ENCODE peak calls at places on chromosomes 2 and 18, in ten cellular contexts. A is AG09309, Z is left lung, I is progenitor cell of endocrine pancreas, G is foreskin fibroblast, V is DND-41, U is esophagus muscularis mucosa, P is choroid plexus epithelial cell, M is psoas muscle, J is GM13976. Q is an unnamed sample.

GRCh38 chr18:48539406-48540328 is 836 bp downstream of the CTIF start:
- DNase-seq in A (no peak), Z (peak), I (peak), G (peak), V (peak), U (no peak), P (peak), M (peak), J (peak), Q (peak)

GRCh38 chr2:140567734-140568133 is 1563.1 kb downstream of the LRP1B start:
- DNase-seq in A (no peak), Z (no peak), I (no peak), G (peak), V (no peak), U (no peak), P (peak), M (no peak), J (no peak), Q (no peak)

GRCh38 chr2:199443589-199444130 is 14.1 kb downstream of the SATB2 start:
- DNase-seq in A (no peak), Z (no peak), I (no peak), G (peak), V (no peak), U (no peak), P (no peak), M (no peak), J (no peak), Q (no peak)

GRCh38 chr2:221397179-221397578 is 174.9 kb downstream of the EPHA4 start:
- DNase-seq in A (no peak), Z (no peak), I (no peak), G (peak), V (no peak), U (no peak), P (no peak), M (no peak), J (no peak), Q (no peak)

GRCh38 chr2:53210538-53210937 is 557.1 kb upstream of the CHAC2 start:
- DNase-seq in A (no peak), Z (no peak), I (no peak), G (no peak), V (no peak), U (no peak), P (peak), M (no peak), J (no peak), Q (no peak)

GRCh38 chr2:186675380-186675779 is 18.5 kb upstream of the FAM171B start:
- DNase-seq in A (no peak), Z (no peak), I (no peak), G (no peak), V (no peak), U (no peak), P (peak), M (no peak), J (no peak), Q (no peak)

GRCh38 chr18:63974991-63975390 is 5.1 kb downstream of the SERPINB8 start:
- DNase-seq in A (no peak), Z (no peak), I (no peak), G (peak), V (peak), U (no peak), P (peak), M (no peak), J (no peak), Q (no peak)

GRCh38 chr18:50218432-50219197 is 23.7 kb upstream of the MYO5B start:
- DNase-seq in A (no peak), Z (no peak), I (no peak), G (peak), V (peak), U (no peak), P (peak), M (no peak), J (peak), Q (peak)

GRCh38 chr2:1550658-1551316 is 137.5 kb downstream of the TPO start:
- DNase-seq in A (no peak), Z (peak), I (peak), G (peak), V (peak), U (no peak), P (peak), M (peak), J (peak), Q (peak)

GRCh38 chr2:30031184-30031583 is 109.8 kb upstream of the ALK start:
- DNase-seq in A (no peak), Z (no peak), I (no peak), G (no peak), V (no peak), U (peak), P (no peak), M (no peak), J (no peak), Q (no peak)

GRCh38 chr2:27085062-27085669 is 1.4 kb upstream of the KHK start:
- DNase-seq in A (no peak), Z (no peak), I (no peak), G (no peak), V (no peak), U (no peak), P (no peak), M (peak), J (no peak), Q (no peak)

GRCh38 chr2:27084297-27085061 is 2.1 kb upstream of the KHK start:
- DNase-seq in A (no peak), Z (no peak), I (no peak), G (no peak), V (no peak), U (no peak), P (no peak), M (peak), J (no peak), Q (no peak)

GRCh38 chr2:27086722-27087446 is at the start of gene KHK:
- DNase-seq in A (no peak), Z (peak), I (no peak), G (peak), V (no peak), U (no peak), P (no peak), M (peak), J (peak), Q (peak)

GRCh38 chr2:27086090-27086721 is 366 bp upstream of the KHK start:
- DNase-seq in A (peak), Z (peak), I (peak), G (peak), V (peak), U (peak), P (peak), M (peak), J (peak), Q (peak)

GRCh38 chr2:27085670-27086089 is 892 bp upstream of the KHK start:
- DNase-seq in A (no peak), Z (peak), I (no peak), G (peak), V (no peak), U (no peak), P (peak), M (peak), J (peak), Q (peak)
- TF ChIP-seq CTCF in A (peak), Z (no peak), I (no peak), G (peak), V (no peak), U (peak), P (peak), M (peak), J (peak), Q (peak)

GRCh38 chr2:85017436-85018048 is 46.6 kb downstream of the KCMF1 start:
- DNase-seq in A (no peak), Z (no peak), I (no peak), G (peak), V (no peak), U (no peak), P (peak), M (no peak), J (no peak), Q (no peak)
- TF ChIP-seq CTCF in A (peak), Z (no peak), I (peak), G (no peak), V (peak), U (no peak), P (peak), M (peak), J (no peak), Q (no peak)

DNA sequence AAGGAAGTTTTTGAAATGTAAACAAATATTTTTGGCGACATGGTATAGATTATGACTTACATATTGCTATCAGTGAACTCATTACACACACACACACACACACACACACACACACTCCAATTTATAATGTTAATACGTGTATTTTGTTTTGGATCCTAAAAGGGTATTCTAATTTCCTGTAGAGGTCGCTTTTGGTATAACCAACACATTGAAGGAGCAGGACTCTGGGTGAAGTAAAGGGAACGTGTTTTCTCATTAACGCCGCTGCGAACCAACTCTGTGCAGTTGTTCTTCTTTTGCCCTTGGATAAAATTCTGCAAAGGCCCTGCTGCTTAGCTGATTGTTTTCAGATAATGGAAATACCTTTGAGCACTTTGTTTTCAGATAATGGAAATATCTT is 190.4 kb downstream of the PMAIP1 start:
- DNase-seq in A (no peak), Z (no peak), I (no peak), G (no peak), V (no peak), U (no peak), P (peak), M (no peak), J (peak), Q (peak)
- TF ChIP-seq CTCF in A (no peak), Z (no peak), I (peak), G (no peak), V (peak), U (no peak), P (peak), M (no peak), J (peak), Q (no peak)

GRCh38 chr18:32899819-32900218 is 127.0 kb upstream of the KLHL14 start:
- DNase-seq in A (no peak), Z (no peak), I (no peak), G (peak), V (no peak), U (no peak), P (peak), M (no peak), J (no peak), Q (no peak)
- TF ChIP-seq CTCF in A (peak), Z (no peak), I (no peak), G (peak), V (no peak), U (no peak), P (peak), M (no peak), J (no peak), Q (no peak)

DNA sequence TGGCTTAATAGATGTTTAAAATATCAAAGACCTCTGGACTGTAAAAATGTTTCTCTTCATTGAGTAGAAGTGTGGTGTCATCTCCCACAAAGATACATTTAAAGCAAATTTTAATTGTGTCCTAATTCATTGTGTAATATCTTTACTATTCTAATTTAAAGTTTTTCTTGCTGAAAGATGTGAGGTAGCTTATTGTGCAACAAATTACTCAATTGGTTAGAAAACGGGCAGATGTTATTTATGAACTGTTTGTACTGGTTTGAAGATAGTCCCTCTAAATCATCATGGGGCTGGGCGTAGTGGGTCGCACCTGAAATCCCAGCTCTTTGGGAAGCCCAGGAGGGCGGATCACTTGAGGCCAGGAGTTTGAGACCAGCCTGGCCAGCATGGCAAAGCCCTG is 65.3 kb downstream of the CYBRD1 start:
- DNase-seq in A (no peak), Z (no peak), I (no peak), G (peak), V (no peak), U (no peak), P (no peak), M (no peak), J (no peak), Q (no peak)
- TF ChIP-seq CTCF in A (no peak), Z (no peak), I (no peak), G (no peak), V (no peak), U (no peak), P (no peak), M (no peak), J (no peak), Q (no peak)

Q was measured in GM20000.